ENCODE peak calls at places on chromosomes 4 and X, in four cellular contexts. Z is foreskin keratinocyte; X is brain microvascular endothelial cell; N is CD4-positive, alpha-beta T cell. F is an unnamed sample.

GRCh38 chr4:113708250-113708649 is 53.3 kb downstream of the CAMK2D start:
- DNase-seq in Z (no peak), X (no peak), N (no peak), F (no peak)

GRCh38 chr4:151540728-151541437 is 131.9 kb downstream of the FHIP1A start:
- DNase-seq in Z (peak), X (peak), N (no peak), F (no peak)

GRCh38 chr4:37827030-37827705 is 682 bp downstream of the PGM2 start:
- DNase-seq in Z (peak), X (peak), N (no peak), F (no peak)

GRCh38 chr4:166594326-166594946 is 639.9 kb downstream of the SPOCK3 start:
- DNase-seq in Z (peak), X (peak), N (no peak), F (no peak)

GRCh38 chr4:110091426-110091825 is 107.0 kb downstream of the ELOVL6 start:
- DNase-seq in Z (peak), X (peak), N (no peak), F (no peak)

GRCh38 chrX:119565110-119565663 is at the start of gene STEEP1:
- DNase-seq in Z (peak), X (peak), N (peak), F (peak)

GRCh38 chr4:8045909-8046308 is 106.2 kb upstream of the AFAP1 start:
- DNase-seq in Z (no peak), X (no peak), N (no peak), F (no peak)

GRCh38 chrX:30653415-30654131 is at the start of gene GK:
- DNase-seq in Z (no peak), X (no peak), N (peak), F (peak)

GRCh38 chrX:12701625-12702024 is 89.6 kb upstream of the PRPS2 start:
- DNase-seq in Z (peak), X (peak), N (no peak), F (peak)

GRCh38 chr4:154503598-154503997 is 12.0 kb upstream of the DCHS2 start:
- DNase-seq in Z (peak), X (no peak), N (no peak), F (no peak)

GRCh38 chr4:160745126-160745525 is 1418.7 kb downstream of the FSTL5 start:
- DNase-seq in Z (peak), X (no peak), N (no peak), F (no peak)

GRCh38 chr4:70356185-70356584 is 4.4 kb upstream of the SMR3A start:
- DNase-seq in Z (peak), X (no peak), N (no peak), F (no peak)

GRCh38 chr4:1410491-1411325 is 4.5 kb upstream of the NKX1-1 start:
- DNase-seq in Z (no peak), X (peak), N (peak), F (peak)

GRCh38 chrX:13223868-13224555 is 95.8 kb downstream of the ATXN3L start:
- DNase-seq in Z (peak), X (peak), N (no peak), F (no peak)

GRCh38 chr4:4582653-4583052 is 40.8 kb upstream of the STX18 start:
- DNase-seq in Z (no peak), X (no peak), N (no peak), F (no peak)

GRCh38 chrX:103688949-103689348 is 2.5 kb upstream of the MORF4L2 start:
- DNase-seq in Z (peak), X (peak), N (no peak), F (no peak)

GRCh38 chr4:102564399-102564921 is 63.3 kb downstream of the NFKB1 start:
- DNase-seq in Z (peak), X (peak), N (no peak), F (no peak)

GRCh38 chrX:17547658-17548057 is 172.7 kb downstream of the NHS start:
- DNase-seq in Z (peak), X (peak), N (no peak), F (no peak)

GRCh38 chr4:137705171-137705783 is 173.0 kb upstream of the PCDH18 start:
- DNase-seq in Z (peak), X (peak), N (no peak), F (no peak)

GRCh38 chr4:102501176-102501634 is at the start of gene NFKB1:
- DNase-seq in Z (peak), X (peak), N (peak), F (peak)

GRCh38 chr4:189940178-189941004 is at the start of gene FRG1:
- DNase-seq in Z (peak), X (peak), N (peak), F (peak)

GRCh38 chrX:72048515-72049455 is 82.9 kb downstream of the RTL5 start:
- DNase-seq in Z (no peak), X (no peak), N (no peak), F (no peak)

GRCh38 chr4:75158451-75158850 is 225.5 kb downstream of the PARM1 start:
- DNase-seq in Z (no peak), X (no peak), N (no peak), F (no peak)

GRCh38 chrX:131979116-131979515 is 44.0 kb upstream of the STK26 start:
- DNase-seq in Z (no peak), X (no peak), N (no peak), F (no peak)

F was measured in left lobe of liver.